ENCODE peak calls at places on chromosomes 12 and 14, in six cellular contexts. One of them, this sample, is unnamed.
A peak's percentile ranks its signal among the peaks of the same experiment; 100 is the strongest.

GRCh38 chr12:39435531-39435930 is 7.4 kb downstream of the KIF21A start:
- DNase-seq in breast epithelium: no peak
- DNase-seq in GM12878: no peak
- DNase-seq in transverse colon: no peak
- DNase-seq in spleen: no peak
- DNase-seq in stomach: no peak
- DNase-seq in this sample: no peak

GRCh38 chr12:24109381-24110039 is 160.0 kb upstream of the SOX5 start:
- DNase-seq in breast epithelium: no peak
- DNase-seq in GM12878: peak; percentile 37
- DNase-seq in transverse colon: no peak
- DNase-seq in spleen: no peak
- DNase-seq in stomach: no peak
- DNase-seq in this sample: no peak

GRCh38 chr14:61491224-61491623 is 169.8 kb downstream of the PRKCH start:
- DNase-seq in breast epithelium: no peak
- DNase-seq in GM12878: no peak
- DNase-seq in transverse colon: no peak
- DNase-seq in spleen: no peak
- DNase-seq in stomach: no peak
- DNase-seq in this sample: no peak

GRCh38 chr14:68471029-68471963 is 321.6 kb downstream of the ZFP36L1 start:
- DNase-seq in breast epithelium: no peak
- DNase-seq in GM12878: peak; percentile 51
- DNase-seq in transverse colon: no peak
- DNase-seq in spleen: no peak
- DNase-seq in stomach: no peak
- DNase-seq in this sample: no peak

GRCh38 chr12:3964404-3964803 is 91.2 kb upstream of the PARP11 start:
- DNase-seq in breast epithelium: no peak
- DNase-seq in GM12878: no peak
- DNase-seq in transverse colon: no peak
- DNase-seq in spleen: no peak
- DNase-seq in stomach: no peak
- DNase-seq in this sample: no peak

GRCh38 chr14:25103261-25103660 is 53.3 kb upstream of the STXBP6 start:
- DNase-seq in breast epithelium: no peak
- DNase-seq in GM12878: no peak
- DNase-seq in transverse colon: no peak
- DNase-seq in spleen: no peak
- DNase-seq in stomach: no peak
- DNase-seq in this sample: no peak

GRCh38 chr14:77238996-77239395 is 32.0 kb downstream of the NGB start:
- DNase-seq in breast epithelium: no peak
- DNase-seq in GM12878: no peak
- DNase-seq in transverse colon: no peak
- DNase-seq in spleen: no peak
- DNase-seq in stomach: no peak
- DNase-seq in this sample: no peak

GRCh38 chr14:75811862-75812505 is 150.9 kb downstream of the TTLL5 start:
- DNase-seq in breast epithelium: no peak
- DNase-seq in GM12878: no peak
- DNase-seq in transverse colon: no peak
- DNase-seq in spleen: no peak
- DNase-seq in stomach: no peak
- DNase-seq in this sample: no peak

GRCh38 chr12:29762637-29763300 is 21.0 kb downstream of the TMTC1 start:
- DNase-seq in breast epithelium: peak; percentile 67
- DNase-seq in GM12878: no peak
- DNase-seq in transverse colon: no peak
- DNase-seq in spleen: no peak
- DNase-seq in stomach: no peak
- DNase-seq in this sample: no peak

GRCh38 chr12:104011265-104011664 is 38.7 kb downstream of the GLT8D2 start:
- DNase-seq in breast epithelium: no peak
- DNase-seq in GM12878: no peak
- DNase-seq in transverse colon: no peak
- DNase-seq in spleen: no peak
- DNase-seq in stomach: no peak
- DNase-seq in this sample: no peak

GRCh38 chr14:101814869-101815268 is 53.4 kb downstream of the PPP2R5C start:
- DNase-seq in breast epithelium: no peak
- DNase-seq in GM12878: no peak
- DNase-seq in transverse colon: no peak
- DNase-seq in spleen: no peak
- DNase-seq in stomach: no peak
- DNase-seq in this sample: no peak

GRCh38 chr14:95262511-95262891 is 57.2 kb downstream of the CLMN start:
- DNase-seq in breast epithelium: peak; percentile 6
- DNase-seq in GM12878: no peak
- DNase-seq in transverse colon: no peak
- DNase-seq in spleen: no peak
- DNase-seq in stomach: no peak
- DNase-seq in this sample: no peak

GRCh38 chr14:94042433-94043091 is 16.4 kb downstream of the OTUB2 start:
- DNase-seq in breast epithelium: no peak
- DNase-seq in GM12878: no peak
- DNase-seq in transverse colon: no peak
- DNase-seq in spleen: peak; percentile 48
- DNase-seq in stomach: no peak
- DNase-seq in this sample: peak; percentile 51

GRCh38 chr12:29733060-29733459 is 50.7 kb downstream of the TMTC1 start:
- DNase-seq in breast epithelium: no peak
- DNase-seq in GM12878: no peak
- DNase-seq in transverse colon: no peak
- DNase-seq in spleen: no peak
- DNase-seq in stomach: no peak
- DNase-seq in this sample: no peak

GRCh38 chr12:117190210-117190781 is at the start of gene FBXO21:
- DNase-seq in breast epithelium: peak; percentile 88
- DNase-seq in GM12878: peak; percentile 33
- DNase-seq in transverse colon: peak; percentile 93
- DNase-seq in spleen: peak; percentile 97
- DNase-seq in stomach: peak; percentile 94
- DNase-seq in this sample: peak; percentile 93
- TF ChIP-seq POLR2AphosphoS5 in breast epithelium: peak; percentile 91
- TF ChIP-seq POLR2AphosphoS5 in GM12878: peak; percentile 92
- TF ChIP-seq POLR2AphosphoS5 in transverse colon: peak; percentile 91
- TF ChIP-seq POLR2AphosphoS5 in spleen: peak; percentile 92
- TF ChIP-seq POLR2AphosphoS5 in stomach: peak; percentile 90
- TF ChIP-seq POLR2AphosphoS5 in this sample: peak; percentile 46

DNA sequence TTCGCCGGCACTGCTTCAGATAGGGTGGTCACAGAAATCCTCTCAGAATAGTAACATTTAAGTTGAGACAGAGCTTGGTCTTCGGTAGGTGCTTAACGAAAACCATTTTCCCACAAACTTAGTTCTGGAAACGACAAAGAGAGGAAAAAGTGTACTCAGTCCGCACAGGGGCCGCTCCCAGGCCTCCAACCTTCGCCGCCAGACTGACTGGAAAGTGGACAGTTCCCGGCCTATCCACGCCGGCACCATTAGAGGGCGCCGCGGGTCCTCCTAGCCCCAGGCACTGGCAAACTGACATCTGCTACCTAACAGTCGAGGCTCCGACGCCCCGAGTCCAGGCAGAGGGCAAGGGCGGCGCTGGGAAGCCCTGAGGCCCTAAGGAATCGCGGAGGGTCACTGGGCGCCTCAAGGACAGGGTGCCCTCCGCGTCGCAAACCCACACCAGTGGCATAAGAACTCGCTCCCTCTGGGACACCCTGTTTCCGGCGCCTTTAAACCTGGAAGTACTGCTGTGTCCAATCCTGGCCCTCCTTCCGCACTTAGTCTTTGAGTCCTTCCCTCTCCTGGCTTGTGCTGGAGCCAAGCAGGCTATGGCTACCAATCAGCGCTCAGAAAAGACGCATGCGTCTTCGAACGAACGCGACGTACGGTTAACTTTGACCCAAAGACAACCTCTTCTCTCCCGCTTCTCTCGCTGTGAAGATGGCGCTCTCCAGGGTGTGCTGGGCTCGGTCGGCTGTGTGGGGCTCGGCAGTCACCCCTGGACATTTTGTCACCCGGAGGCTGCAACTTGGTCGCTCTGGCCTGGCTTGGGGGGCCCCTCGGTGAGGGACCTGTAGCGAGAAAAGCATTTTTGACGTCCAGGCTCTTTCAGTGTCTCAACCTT is at the start of gene LETMD1:
- DNase-seq in breast epithelium: peak; percentile 96
- DNase-seq in GM12878: peak; percentile 98
- DNase-seq in transverse colon: peak; percentile 95
- DNase-seq in spleen: peak; percentile 97
- DNase-seq in stomach: peak; percentile 94
- DNase-seq in this sample: peak; percentile 94
- TF ChIP-seq POLR2A in breast epithelium: peak; percentile 30
- TF ChIP-seq POLR2A in GM12878: peak; percentile 95
- TF ChIP-seq POLR2A in transverse colon: peak; percentile 93
- TF ChIP-seq POLR2A in spleen: peak; percentile 54
- TF ChIP-seq POLR2A in stomach: no peak
- TF ChIP-seq POLR2A in this sample: peak; percentile 52

GRCh38 chr12:89393551-89394121 is 41.3 kb upstream of the DUSP6 start:
- DNase-seq in breast epithelium: no peak
- DNase-seq in GM12878: no peak
- DNase-seq in transverse colon: no peak
- DNase-seq in spleen: no peak
- DNase-seq in stomach: no peak
- DNase-seq in this sample: no peak
- H3K4me1 ChIP-seq in breast epithelium: no peaks in the 10 kb centered on the region
- H3K4me1 ChIP-seq in GM12878: no peaks in the 10 kb centered on the region
- H3K4me1 ChIP-seq in transverse colon: peaks cover 31% of the 10 kb centered on the region
- H3K4me1 ChIP-seq in spleen: peaks cover 50% of the 10 kb centered on the region
- H3K4me1 ChIP-seq in stomach: peaks cover 5% of the 10 kb centered on the region
- H3K4me1 ChIP-seq in this sample: peaks cover 15% of the 10 kb centered on the region

DNA sequence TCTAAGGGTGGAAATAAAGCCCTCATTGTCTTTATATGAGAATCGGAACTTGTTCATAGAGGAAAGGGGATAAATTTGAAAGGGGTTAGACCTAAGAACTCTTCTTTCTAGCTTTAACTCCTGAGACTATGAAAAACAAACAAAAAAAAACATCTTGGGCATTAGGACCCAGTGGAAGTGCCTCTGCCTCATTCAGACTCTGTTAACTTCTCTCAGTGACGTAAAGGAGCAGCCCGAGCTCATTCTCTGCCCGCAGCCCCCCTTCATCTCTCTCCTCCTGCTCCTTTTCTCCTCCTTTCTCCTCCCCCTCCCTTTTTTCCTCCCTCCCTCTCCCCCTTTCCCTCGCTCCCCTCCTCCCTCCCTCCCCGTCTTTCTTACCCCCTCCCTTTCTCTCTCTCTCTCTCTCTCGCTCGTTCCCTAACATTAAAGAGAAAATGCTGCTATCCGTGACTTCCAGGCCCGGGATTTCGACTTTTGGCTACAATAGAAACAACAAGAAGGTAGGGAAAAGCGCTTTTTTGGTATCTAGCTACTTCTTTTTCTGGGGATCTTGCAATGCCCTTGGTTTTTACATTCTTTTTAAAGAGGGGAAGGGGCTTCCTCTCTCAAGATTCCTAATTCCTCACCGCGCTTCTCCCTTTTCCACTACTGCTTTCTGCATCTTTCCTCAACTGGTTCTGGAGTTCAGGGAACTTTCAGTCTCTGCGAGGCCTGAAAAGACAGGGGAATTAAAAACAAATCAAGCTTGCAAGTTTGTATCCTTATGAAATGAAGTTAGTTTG is at the start of gene RBMS2:
- DNase-seq in breast epithelium: peak; percentile 89
- DNase-seq in GM12878: no peak
- DNase-seq in transverse colon: peak; percentile 80
- DNase-seq in spleen: no peak
- DNase-seq in stomach: peak; percentile 71
- DNase-seq in this sample: peak; percentile 86
- TF ChIP-seq POLR2AphosphoS5 in breast epithelium: peak; percentile 11
- TF ChIP-seq POLR2AphosphoS5 in GM12878: no peak
- TF ChIP-seq POLR2AphosphoS5 in transverse colon: peak; percentile 45
- TF ChIP-seq POLR2AphosphoS5 in spleen: peak; percentile 36
- TF ChIP-seq POLR2AphosphoS5 in stomach: no peak
- TF ChIP-seq POLR2AphosphoS5 in this sample: no peak